ENCODE peak calls at places on chromosome 19, in eight cellular contexts. T is ovary; V is IMR-90; E is aorta; U is CD4-positive, alpha-beta memory T cell; Z is small intestine; D is mesendoderm; I is Panc1. J is an unnamed sample. For H3K27me3 and H3K36me3, the result is how much of the 10 kb centered on the place peaks cover.

GRCh38 chr19:16561382-16561781 is 10.8 kb downstream of the SLC35E1 start:
- DNase-seq in I (no peak), D (no peak), U (no peak), Z (no peak), V (no peak), E (no peak), T (no peak), J (no peak)

GRCh38 chr19:45815501-45816216 is 551 bp upstream of the RSPH6A start:
- DNase-seq in U (no peak), T (peak), D (peak), E (no peak), V (no peak), I (no peak), Z (no peak), J (no peak)

GRCh38 chr19:48741222-48741999 is 1.0 kb upstream of the RASIP1 start:
- DNase-seq in U (no peak), D (peak), E (no peak), V (no peak), Z (peak), T (peak), I (no peak), J (no peak)

GRCh38 chr19:55549500-55550320 is 4.4 kb upstream of the SBK3 start:
- DNase-seq in D (peak), I (peak), Z (peak), U (no peak), T (no peak), V (peak), E (no peak), J (no peak)

GRCh38 chr19:33683881-33684549 is 62.3 kb downstream of the CHST8 start:
- DNase-seq in Z (no peak), E (peak), V (peak), I (no peak), U (no peak), D (peak), T (peak), J (no peak)

GRCh38 chr19:13039211-13039789 is 44.0 kb downstream of the NFIX start:
- DNase-seq in T (no peak), E (no peak), V (no peak), I (no peak), Z (no peak), D (no peak), U (no peak), J (no peak)

GRCh38 chr19:38657633-38658222 is 10.3 kb downstream of the ACTN4 start:
- DNase-seq in U (no peak), I (peak), D (peak), V (peak), E (no peak), Z (no peak), T (no peak), J (peak)

GRCh38 chr19:35720648-35721047 is 2.8 kb downstream of the KMT2B start:
- DNase-seq in D (no peak), Z (no peak), U (no peak), E (no peak), V (no peak), I (no peak), T (peak), J (no peak)

GRCh38 chr19:8371011-8371804 is 7.3 kb downstream of the ANGPTL4 start:
- DNase-seq in I (no peak), V (no peak), Z (peak), D (no peak), T (no peak), U (no peak), E (no peak), J (no peak)

GRCh38 chr19:834216-834615 is 6.6 kb downstream of the AZU1 start:
- DNase-seq in E (no peak), U (no peak), Z (no peak), D (no peak), I (no peak), V (no peak), T (no peak), J (no peak)

GRCh38 chr19:839146-839872 is 1.5 kb upstream of the PRTN3 start:
- DNase-seq in D (no peak), T (no peak), E (no peak), U (no peak), I (no peak), V (no peak), Z (no peak), J (no peak)

GRCh38 chr19:840519-841206 is at the start of gene PRTN3:
- DNase-seq in V (no peak), E (peak), U (no peak), D (no peak), T (no peak), Z (no peak), I (no peak), J (no peak)

GRCh38 chr19:831407-832369 is 4.1 kb downstream of the AZU1 start:
- DNase-seq in Z (no peak), V (no peak), D (no peak), I (no peak), E (no peak), T (no peak), U (no peak), J (no peak)

GRCh38 chr19:835201-835810 is 5.5 kb upstream of the PRTN3 start:
- DNase-seq in E (no peak), D (no peak), U (no peak), I (no peak), Z (no peak), T (no peak), V (no peak), J (no peak)
- H3K27me3 ChIP-seq in E (under half), D (under half), U (under half), I (under half), Z (under half), T (under half), V (under half), J (under half)

GRCh38 chr19:17931532-17932191 is 1.2 kb upstream of the CCDC124 start:
- DNase-seq in Z (no peak), D (peak), T (peak), V (no peak), I (no peak), U (no peak), E (no peak), J (no peak)
- H3K36me3 ChIP-seq in Z (under half), D (under half), T (under half), V (under half), I (under half), U (under half), E (under half), J (under half)

GRCh38 chr19:5078179-5078578 is 109.3 kb downstream of the KDM4B start:
- DNase-seq in D (no peak), I (no peak), V (no peak), Z (no peak), U (peak), E (no peak), T (no peak), J (no peak)
- H3K27ac ChIP-seq in D (no peak), I (no peak), V (no peak), Z (no peak), U (no peak), E (no peak), T (no peak), J (no peak)

GRCh38 chr19:30651066-30651465 is 278.9 kb downstream of the ZNF536 start:
- DNase-seq in V (no peak), D (no peak), I (no peak), U (no peak), E (no peak), T (no peak), Z (no peak), J (no peak)

GRCh38 chr19:30647891-30648290 is 275.7 kb downstream of the ZNF536 start:
- DNase-seq in E (no peak), D (no peak), Z (no peak), I (no peak), U (no peak), T (no peak), V (no peak), J (no peak)

GRCh38 chr19:30649934-30650614 is 277.9 kb downstream of the ZNF536 start:
- DNase-seq in I (peak), D (peak), U (peak), E (no peak), Z (peak), V (peak), T (no peak), J (no peak)

GRCh38 chr19:30648321-30648720 is 276.1 kb downstream of the ZNF536 start:
- DNase-seq in Z (no peak), D (peak), V (peak), U (no peak), E (no peak), I (no peak), T (no peak), J (no peak)

GRCh38 chr19:30649149-30649548 is 277.0 kb downstream of the ZNF536 start:
- DNase-seq in V (no peak), E (no peak), D (no peak), Z (no peak), T (no peak), U (no peak), I (no peak), J (no peak)
- H3K27me3 ChIP-seq in V (under half), E (under half), D (under half), Z (under half), T (under half), U (under half), I (under half), J (under half)

DNA sequence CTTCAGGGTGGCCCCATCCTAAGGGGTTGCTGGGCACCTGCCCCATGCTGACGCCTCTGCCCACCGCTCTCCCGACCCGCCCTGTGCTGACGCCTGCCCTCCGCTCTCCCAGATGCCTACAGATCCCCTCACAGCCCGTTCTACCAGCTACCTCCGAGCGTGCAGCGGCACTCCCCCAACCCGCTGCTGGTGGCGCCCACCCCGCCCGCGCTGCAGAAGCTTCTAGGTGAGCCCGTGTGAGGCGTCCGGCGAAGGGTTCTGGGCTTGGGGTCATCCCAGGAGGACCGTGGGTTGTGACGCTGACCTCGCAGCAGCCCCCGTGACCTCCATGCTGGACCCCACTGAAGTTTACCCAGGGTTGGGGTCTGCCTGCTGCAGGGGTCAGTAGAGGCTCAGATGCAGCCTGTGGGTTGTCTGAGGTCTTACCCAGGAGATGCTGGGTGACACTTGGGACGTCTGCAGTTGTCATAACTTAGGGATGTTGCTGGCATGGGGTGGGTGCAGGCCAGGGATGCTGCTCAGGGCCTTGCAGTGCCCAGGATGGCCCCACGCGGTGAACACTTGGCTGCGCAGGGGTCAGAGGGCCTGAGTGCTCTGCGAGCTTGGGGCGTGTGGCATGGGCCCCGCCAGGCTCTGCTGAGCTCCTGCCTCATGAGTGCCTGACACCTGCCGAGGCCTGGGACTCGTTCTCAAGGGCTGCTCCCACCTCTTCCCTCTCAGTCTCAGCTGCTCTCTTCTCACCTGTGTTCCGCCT is 25.0 kb downstream of the PLEKHJ1 start:
- DNase-seq in T (no peak), I (no peak), Z (no peak), E (no peak), V (no peak), D (no peak), U (no peak), J (no peak)
- H3K36me3 ChIP-seq in T (under half), I (under half), Z (under half), E (under half), V (half or more), D (under half), U (under half), J (half or more)

GRCh38 chr19:10268077-10268476 is 2.8 kb upstream of the ICAM1 start:
- DNase-seq in U (no peak), D (no peak), Z (no peak), T (no peak), I (no peak), V (no peak), E (no peak), J (no peak)
- H3K27ac ChIP-seq in U (no peak), D (no peak), Z (no peak), T (no peak), I (no peak), V (no peak), E (no peak), J (no peak)

GRCh38 chr19:1072371-1073015 is 5.5 kb downstream of the ARHGAP45 start:
- DNase-seq in V (no peak), D (no peak), U (no peak), E (no peak), T (no peak), I (no peak), Z (no peak), J (no peak)
- H3K27me3 ChIP-seq in V (under half), D (under half), U (under half), E (under half), T (under half), I (under half), Z (under half), J (half or more)

J was measured in SJSA1.